ENCODE peak calls at places on chromosomes 11 and 22, in four cellular contexts. One of them, this sample, is unnamed.

GRCh38 chr11:62020661-62021060 is 53.2 kb upstream of the FTH1 start:
- DNase-seq in HepG2: no peak
- DNase-seq in WTC11: no peak
- DNase-seq in SK-N-SH: no peak
- DNase-seq in this sample: no peak

GRCh38 chr11:102666331-102666957 is 39.1 kb downstream of the MMP27 start:
- DNase-seq in SK-N-SH: peak
- DNase-seq in HepG2: peak
- DNase-seq in WTC11: no peak
- DNase-seq in this sample: peak

GRCh38 chr22:48352086-48352911 is 1475.4 kb downstream of the BRD1 start:
- DNase-seq in SK-N-SH: no peak
- DNase-seq in HepG2: no peak
- DNase-seq in WTC11: no peak
- DNase-seq in this sample: no peak

GRCh38 chr11:76206327-76207081 is at the start of gene WNT11:
- DNase-seq in SK-N-SH: peak
- DNase-seq in WTC11: peak
- DNase-seq in HepG2: no peak
- DNase-seq in this sample: peak

GRCh38 chr11:108906826-108907225 is 242.0 kb downstream of the DDX10 start:
- DNase-seq in HepG2: no peak
- DNase-seq in SK-N-SH: no peak
- DNase-seq in WTC11: no peak
- DNase-seq in this sample: no peak

GRCh38 chr11:75845324-75845723 is 30.3 kb downstream of the UVRAG start:
- DNase-seq in WTC11: no peak
- DNase-seq in HepG2: no peak
- DNase-seq in SK-N-SH: no peak
- DNase-seq in this sample: no peak

GRCh38 chr22:30837531-30837930 is 131.0 kb downstream of the MORC2 start:
- DNase-seq in WTC11: no peak
- DNase-seq in HepG2: no peak
- DNase-seq in SK-N-SH: no peak
- DNase-seq in this sample: no peak

GRCh38 chr11:17827006-17827405 is 92.4 kb downstream of the KCNC1 start:
- DNase-seq in WTC11: no peak
- DNase-seq in SK-N-SH: peak
- DNase-seq in HepG2: peak
- DNase-seq in this sample: no peak

GRCh38 chr11:124108158-124108557 is 7.1 kb upstream of the VWA5A start:
- DNase-seq in WTC11: peak
- DNase-seq in SK-N-SH: no peak
- DNase-seq in HepG2: peak
- DNase-seq in this sample: peak

GRCh38 chr11:44862546-44863101 is 88.1 kb downstream of the TP53I11 start:
- DNase-seq in HepG2: no peak
- DNase-seq in SK-N-SH: no peak
- DNase-seq in WTC11: no peak
- DNase-seq in this sample: no peak

DNA sequence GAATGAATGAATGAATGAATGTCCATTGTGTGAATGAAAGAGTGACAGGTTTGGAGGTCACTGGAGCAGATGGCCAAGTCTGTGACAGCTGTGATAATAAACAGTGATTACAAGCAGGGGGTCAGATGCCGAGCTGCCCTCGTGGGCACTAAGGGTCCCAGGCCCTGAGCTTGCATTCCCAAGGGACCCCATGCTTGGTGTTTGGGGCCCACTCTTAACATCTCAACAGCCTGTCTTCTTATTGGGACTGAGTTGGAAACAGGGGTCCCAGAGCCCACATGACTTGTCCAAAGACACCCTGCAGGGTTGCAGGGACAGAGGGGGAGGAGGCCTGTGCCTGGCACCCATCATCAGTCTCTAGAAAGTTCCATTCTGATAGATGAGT is 12.0 kb upstream of the ANO1 start:
- DNase-seq in WTC11: no peak
- DNase-seq in SK-N-SH: no peak
- DNase-seq in HepG2: no peak
- DNase-seq in this sample: no peak
- TF ChIP-seq FOXJ3 in WTC11: no peak
- TF ChIP-seq FOXJ3 in SK-N-SH: no peak
- TF ChIP-seq FOXJ3 in HepG2: no peak
- TF ChIP-seq FOXJ3 in this sample: no peak

DNA sequence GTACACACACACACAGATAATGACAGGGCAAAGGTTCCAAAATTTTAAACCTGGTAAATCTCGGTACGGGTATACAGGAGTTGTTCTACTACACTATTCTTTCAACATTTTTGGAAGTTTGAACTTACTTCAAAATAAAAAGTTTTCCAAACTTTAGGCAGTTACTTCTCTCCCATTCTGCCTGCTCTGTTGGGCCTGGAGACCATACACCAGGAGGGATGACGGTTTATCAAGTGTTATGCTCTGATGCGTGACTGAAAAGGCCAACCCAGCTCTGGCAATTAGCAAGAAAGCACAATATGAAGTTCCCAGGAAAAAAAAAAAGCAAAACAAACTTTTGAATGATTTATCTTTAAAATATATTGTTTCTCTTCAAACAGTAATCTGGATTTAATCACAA is 969 bp downstream of the SERPIND1 start:
- DNase-seq in SK-N-SH: no peak
- DNase-seq in HepG2: no peak
- DNase-seq in WTC11: no peak
- DNase-seq in this sample: no peak
- TF ChIP-seq FOXJ3 in SK-N-SH: no peak
- TF ChIP-seq FOXJ3 in HepG2: no peak
- TF ChIP-seq FOXJ3 in WTC11: no peak
- TF ChIP-seq FOXJ3 in this sample: no peak

GRCh38 chr11:3161720-3162409 is 3.2 kb downstream of the OSBPL5 start:
- DNase-seq in WTC11: peak
- DNase-seq in HepG2: no peak
- DNase-seq in SK-N-SH: peak
- DNase-seq in this sample: no peak

GRCh38 chr11:3159296-3160190 is 5.6 kb downstream of the OSBPL5 start:
- DNase-seq in SK-N-SH: no peak
- DNase-seq in WTC11: peak
- DNase-seq in HepG2: no peak
- DNase-seq in this sample: no peak

GRCh38 chr11:3160252-3161031 is 4.7 kb downstream of the OSBPL5 start:
- DNase-seq in SK-N-SH: peak
- DNase-seq in HepG2: no peak
- DNase-seq in WTC11: peak
- DNase-seq in this sample: no peak

GRCh38 chr11:3162410-3163240 is 2.5 kb downstream of the OSBPL5 start:
- DNase-seq in SK-N-SH: no peak
- DNase-seq in HepG2: no peak
- DNase-seq in WTC11: peak
- DNase-seq in this sample: no peak

GRCh38 chr11:3161309-3161708 is 3.8 kb downstream of the OSBPL5 start:
- DNase-seq in HepG2: no peak
- DNase-seq in WTC11: peak
- DNase-seq in SK-N-SH: no peak
- DNase-seq in this sample: no peak
- TF ChIP-seq FOXJ3 in HepG2: no peak
- TF ChIP-seq FOXJ3 in WTC11: no peak
- TF ChIP-seq FOXJ3 in SK-N-SH: no peak
- TF ChIP-seq FOXJ3 in this sample: no peak

GRCh38 chr22:50171965-50172421 is 1.5 kb downstream of the PANX2 start:
- DNase-seq in HepG2: peak
- DNase-seq in WTC11: no peak
- DNase-seq in SK-N-SH: no peak
- DNase-seq in this sample: no peak
- TF ChIP-seq FOXJ3 in HepG2: no peak
- TF ChIP-seq FOXJ3 in WTC11: no peak
- TF ChIP-seq FOXJ3 in SK-N-SH: no peak
- TF ChIP-seq FOXJ3 in this sample: no peak

GRCh38 chr11:47583844-47584243 is 2.6 kb upstream of the FAM180B start:
- DNase-seq in HepG2: no peak
- DNase-seq in WTC11: no peak
- DNase-seq in SK-N-SH: no peak
- DNase-seq in this sample: no peak
- TF ChIP-seq FOXJ3 in HepG2: no peak
- TF ChIP-seq FOXJ3 in WTC11: no peak
- TF ChIP-seq FOXJ3 in SK-N-SH: no peak
- TF ChIP-seq FOXJ3 in this sample: no peak

GRCh38 chr11:100434821-100435641 is 252.1 kb upstream of the ARHGAP42 start:
- DNase-seq in SK-N-SH: no peak
- DNase-seq in HepG2: no peak
- DNase-seq in WTC11: no peak
- DNase-seq in this sample: no peak
- TF ChIP-seq FOXJ3 in SK-N-SH: no peak
- TF ChIP-seq FOXJ3 in HepG2: no peak
- TF ChIP-seq FOXJ3 in WTC11: no peak
- TF ChIP-seq FOXJ3 in this sample: no peak

GRCh38 chr11:86274503-86274902 is 27.5 kb upstream of the HIKESHI start:
- DNase-seq in SK-N-SH: peak
- DNase-seq in HepG2: peak
- DNase-seq in WTC11: peak
- DNase-seq in this sample: no peak
- TF ChIP-seq FOXJ3 in SK-N-SH: no peak
- TF ChIP-seq FOXJ3 in HepG2: no peak
- TF ChIP-seq FOXJ3 in WTC11: no peak
- TF ChIP-seq FOXJ3 in this sample: no peak

DNA sequence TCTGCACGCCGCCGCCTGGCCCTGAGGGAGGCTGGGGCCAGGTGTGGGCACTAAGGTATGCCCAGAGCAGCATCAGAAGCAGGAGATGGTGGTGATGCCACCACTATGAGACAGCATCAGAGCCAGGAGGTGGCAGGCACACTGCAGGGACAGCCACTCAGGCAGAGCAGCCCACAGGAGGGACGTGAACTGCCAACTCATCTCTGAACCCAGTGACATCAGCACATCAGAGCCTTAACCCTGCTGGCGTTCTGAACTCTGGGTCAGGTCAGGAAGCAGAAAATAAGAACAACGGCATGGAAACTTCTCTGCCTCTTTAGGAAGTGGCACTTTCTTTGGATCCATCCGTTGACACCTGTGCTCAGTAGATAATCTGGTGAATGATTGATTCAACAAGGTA is 14.7 kb upstream of the IFT27 start:
- DNase-seq in HepG2: no peak
- DNase-seq in WTC11: no peak
- DNase-seq in SK-N-SH: no peak
- DNase-seq in this sample: peak
- TF ChIP-seq FOXJ3 in HepG2: no peak
- TF ChIP-seq FOXJ3 in WTC11: no peak
- TF ChIP-seq FOXJ3 in SK-N-SH: no peak
- TF ChIP-seq FOXJ3 in this sample: no peak

DNA sequence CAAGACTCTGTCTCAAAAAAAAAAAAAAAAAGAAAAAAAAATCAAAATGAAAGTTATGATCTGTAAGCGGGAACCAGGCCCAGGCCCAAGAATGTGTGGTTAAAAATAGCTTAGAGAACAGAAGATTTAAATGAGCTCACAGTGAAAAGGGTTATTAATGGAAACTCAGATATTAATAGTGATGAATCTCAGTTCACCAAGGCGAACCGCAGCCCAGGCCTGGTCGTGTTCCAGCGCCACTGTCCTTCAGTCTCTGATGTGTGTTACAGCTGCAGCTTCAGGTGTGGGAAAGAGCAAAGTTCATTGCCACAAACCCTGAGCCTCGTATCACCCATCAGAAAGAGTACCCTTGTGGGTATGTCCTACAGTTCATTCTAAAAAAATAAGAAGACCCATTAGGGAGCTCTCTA is 107.1 kb downstream of the GAB2 start:
- DNase-seq in HepG2: peak
- DNase-seq in SK-N-SH: no peak
- DNase-seq in WTC11: no peak
- DNase-seq in this sample: no peak
- TF ChIP-seq FOXJ3 in HepG2: no peak
- TF ChIP-seq FOXJ3 in SK-N-SH: no peak
- TF ChIP-seq FOXJ3 in WTC11: no peak
- TF ChIP-seq FOXJ3 in this sample: no peak

GRCh38 chr11:117459121-117459978 is 131.7 kb downstream of the CEP164 start:
- DNase-seq in HepG2: no peak
- DNase-seq in SK-N-SH: no peak
- DNase-seq in WTC11: no peak
- DNase-seq in this sample: no peak
- TF ChIP-seq FOXJ3 in HepG2: no peak
- TF ChIP-seq FOXJ3 in SK-N-SH: no peak
- TF ChIP-seq FOXJ3 in WTC11: no peak
- TF ChIP-seq FOXJ3 in this sample: no peak

This sample was measured in K562.